ENCODE peak calls at places on chromosome 6, in four cellular contexts. Z, Y, A and S are unnamed samples.

GRCh38 chr6:111711476-111711875 is 105.8 kb upstream of the TRAF3IP2 start:
- DNase-seq in Z (peak), Y (no peak), A (peak), S (no peak)

GRCh38 chr6:133350928-133351327 is 109.8 kb downstream of the EYA4 start:
- DNase-seq in A (no peak), Z (no peak), Y (no peak), S (no peak)

GRCh38 chr6:4914412-4915159 is 89.3 kb downstream of the RPP40 start:
- DNase-seq in A (no peak), Z (no peak), Y (peak), S (no peak)

GRCh38 chr6:34057790-34058189 is 88.1 kb downstream of the GRM4 start:
- DNase-seq in A (no peak), Y (no peak), Z (no peak), S (no peak)

GRCh38 chr6:130276507-130276906 is 53.8 kb upstream of the SAMD3 start:
- DNase-seq in Z (no peak), A (no peak), Y (no peak), S (no peak)

GRCh38 chr6:41573268-41573667 is 27.1 kb downstream of the FOXP4 start:
- DNase-seq in Z (no peak), Y (no peak), A (no peak), S (no peak)

GRCh38 chr6:167079853-167080297 is 43.0 kb upstream of the CCR6 start:
- DNase-seq in Z (no peak), Y (no peak), A (no peak), S (no peak)

GRCh38 chr6:143506620-143507019 is 4.9 kb downstream of the FUCA2 start:
- DNase-seq in Y (no peak), Z (no peak), A (no peak), S (no peak)

GRCh38 chr6:13268914-13269532 is 59.3 kb downstream of the TBC1D7 start:
- DNase-seq in Z (no peak), A (no peak), Y (peak), S (no peak)

GRCh38 chr6:168274046-168274952 is 45.3 kb downstream of the DACT2 start:
- DNase-seq in A (no peak), Z (peak), Y (no peak), S (no peak)

GRCh38 chr6:168513766-168514165 is 72.8 kb downstream of the SMOC2 start:
- DNase-seq in Y (no peak), Z (no peak), A (no peak), S (no peak)

GRCh38 chr6:166737231-166737630 is 110.2 kb upstream of the RPS6KA2 start:
- DNase-seq in Y (no peak), A (no peak), Z (no peak), S (no peak)

GRCh38 chr6:30981942-30982772 is 1.4 kb upstream of the MUC21 start:
- DNase-seq in Z (no peak), A (no peak), Y (peak), S (no peak)

GRCh38 chr6:137977814-137978213 is 110.8 kb downstream of the TNFAIP3 start:
- DNase-seq in A (no peak), Y (no peak), Z (no peak), S (no peak)

GRCh38 chr6:13535306-13535705 is 39.1 kb upstream of the SIRT5 start:
- DNase-seq in Y (no peak), A (no peak), Z (no peak), S (no peak)

GRCh38 chr6:107491791-107492674 is 2.1 kb downstream of the SOBP start:
- DNase-seq in A (peak), Y (no peak), Z (no peak), S (no peak)

GRCh38 chr6:112485813-112486212 is 138.7 kb downstream of the RFPL4B start:
- DNase-seq in Y (no peak), Z (no peak), A (no peak), S (no peak)

GRCh38 chr6:25833136-25833535 is 1.3 kb upstream of the SLC17A1 start:
- DNase-seq in A (no peak), Z (no peak), Y (no peak), S (no peak)

GRCh38 chr6:25832670-25833069 is 818 bp upstream of the SLC17A1 start:
- DNase-seq in Z (no peak), Y (no peak), A (no peak), S (no peak)

GRCh38 chr6:25832307-25832662 is 433 bp upstream of the SLC17A1 start:
- DNase-seq in A (no peak), Z (no peak), Y (no peak), S (no peak)

GRCh38 chr6:25830461-25830860 is 1.4 kb downstream of the SLC17A1 start:
- DNase-seq in Z (no peak), Y (no peak), A (no peak), S (no peak)

DNA sequence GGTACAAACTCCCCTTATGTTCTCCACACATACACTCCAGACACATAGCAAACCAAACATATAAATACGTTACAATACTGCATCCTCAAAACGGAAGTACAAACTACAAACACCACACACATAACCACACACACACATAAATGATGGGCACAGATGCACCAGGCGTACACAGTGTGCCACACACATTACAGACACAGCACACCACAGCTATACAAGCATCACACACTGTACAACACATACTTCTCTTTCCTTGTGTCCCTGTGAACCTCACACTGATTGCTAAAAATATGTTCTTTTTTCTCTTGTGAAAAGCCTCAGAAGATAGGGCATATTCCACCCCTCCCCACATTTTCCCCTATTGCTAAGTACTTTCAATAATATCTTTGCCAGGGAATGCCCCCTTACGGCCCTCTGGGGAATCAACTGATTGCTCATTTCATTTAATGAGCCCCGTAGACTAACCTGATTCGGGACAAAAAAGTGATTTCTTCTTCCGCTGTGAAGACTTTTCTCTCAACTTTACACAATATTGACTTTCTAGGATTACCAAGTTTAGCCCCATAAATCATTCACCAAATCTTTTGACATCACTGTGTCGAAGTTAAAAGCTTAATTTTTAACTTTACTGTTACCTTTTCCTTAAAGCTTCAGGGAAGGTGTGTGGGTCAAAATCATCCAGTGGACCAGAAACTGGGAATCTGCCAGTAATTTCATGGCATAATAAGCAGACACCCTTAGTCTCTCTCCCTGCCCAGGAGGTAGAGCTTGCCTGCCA is at the start of gene SLC17A1:
- DNase-seq in A (no peak), Y (no peak), Z (no peak), S (no peak)
- H3K4me3 ChIP-seq in A (no peak), Y (no peak), Z (no peak), S (no peak)

GRCh38 chr6:131951576-131952230 is 531 bp upstream of the CCN2 start:
- DNase-seq in Y (no peak), Z (no peak), A (no peak), S (no peak)

GRCh38 chr6:131954099-131954774 is 3.1 kb upstream of the CCN2 start:
- DNase-seq in A (no peak), Y (no peak), Z (no peak), S (no peak)

GRCh38 chr6:131950767-131951575 is at the start of gene CCN2:
- DNase-seq in A (peak), Y (peak), Z (peak), S (peak)

GRCh38 chr6:131954775-131955107 is 3.6 kb upstream of the CCN2 start:
- DNase-seq in A (no peak), Y (peak), Z (peak), S (peak)

DNA sequence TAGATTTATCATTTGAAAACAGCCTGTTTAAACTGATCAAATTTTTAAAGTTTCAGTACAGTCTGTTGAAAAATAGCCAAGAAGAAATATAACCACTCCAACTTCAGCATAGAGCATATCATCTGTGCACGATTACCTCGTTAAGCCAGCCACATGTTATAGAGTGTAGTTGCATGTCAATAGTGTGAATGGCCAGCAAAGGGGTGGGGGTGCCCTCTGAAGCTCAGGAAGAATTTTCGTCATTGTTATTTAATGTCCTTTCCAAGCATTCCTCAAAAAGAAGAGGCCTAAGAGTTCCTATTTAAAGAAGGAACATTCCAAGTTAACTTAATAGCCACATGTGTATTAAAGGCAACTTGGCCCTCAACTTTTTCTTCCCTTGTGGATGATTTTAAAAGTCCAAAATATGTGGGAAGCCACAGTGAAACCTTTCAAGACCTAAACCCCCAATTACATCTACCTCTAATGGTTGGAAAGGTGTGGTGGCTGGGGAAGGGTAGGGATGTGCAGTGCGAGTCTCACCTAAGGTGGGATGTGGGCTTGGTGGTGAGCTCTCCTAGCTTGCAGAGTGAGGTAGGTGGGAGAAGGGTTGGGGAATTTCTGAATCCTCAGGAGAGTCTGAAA is 1.8 kb upstream of the CCN2 start:
- DNase-seq in Y (no peak), A (no peak), Z (no peak), S (no peak)
- H3K27ac ChIP-seq in Y (no peak), A (no peak), Z (peak), S (no peak)

DNA sequence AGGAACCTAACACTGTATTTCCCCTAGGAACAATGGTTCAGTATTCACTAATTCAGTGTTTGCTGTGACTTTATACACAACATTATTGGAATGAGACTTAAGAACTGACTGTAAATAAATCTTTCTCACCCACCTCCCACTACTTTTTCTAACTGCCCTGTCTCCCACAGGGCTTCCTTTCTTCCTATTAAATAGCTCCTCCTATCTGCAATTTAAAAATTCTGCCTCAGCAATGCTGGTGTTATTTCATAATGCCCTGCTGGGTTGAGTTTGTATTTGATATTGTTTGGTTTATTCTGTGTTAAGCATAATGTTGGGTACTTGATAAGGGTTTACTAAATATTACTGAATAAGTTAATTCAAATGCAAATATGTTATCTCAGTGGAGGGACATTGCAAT is 573.1 kb upstream of the RNF217 start:
- DNase-seq in Y (no peak), A (no peak), Z (no peak), S (no peak)
- TF ChIP-seq CTCF in Y (no peak), A (no peak), Z (no peak), S (no peak)

GRCh38 chr6:77652739-77653138 is at the start of gene MEI4:
- DNase-seq in Y (no peak), Z (no peak), A (no peak), S (no peak)

GRCh38 chr6:77653817-77654216 is 978 bp downstream of the MEI4 start:
- DNase-seq in A (no peak), Y (no peak), Z (no peak), S (no peak)

DNA sequence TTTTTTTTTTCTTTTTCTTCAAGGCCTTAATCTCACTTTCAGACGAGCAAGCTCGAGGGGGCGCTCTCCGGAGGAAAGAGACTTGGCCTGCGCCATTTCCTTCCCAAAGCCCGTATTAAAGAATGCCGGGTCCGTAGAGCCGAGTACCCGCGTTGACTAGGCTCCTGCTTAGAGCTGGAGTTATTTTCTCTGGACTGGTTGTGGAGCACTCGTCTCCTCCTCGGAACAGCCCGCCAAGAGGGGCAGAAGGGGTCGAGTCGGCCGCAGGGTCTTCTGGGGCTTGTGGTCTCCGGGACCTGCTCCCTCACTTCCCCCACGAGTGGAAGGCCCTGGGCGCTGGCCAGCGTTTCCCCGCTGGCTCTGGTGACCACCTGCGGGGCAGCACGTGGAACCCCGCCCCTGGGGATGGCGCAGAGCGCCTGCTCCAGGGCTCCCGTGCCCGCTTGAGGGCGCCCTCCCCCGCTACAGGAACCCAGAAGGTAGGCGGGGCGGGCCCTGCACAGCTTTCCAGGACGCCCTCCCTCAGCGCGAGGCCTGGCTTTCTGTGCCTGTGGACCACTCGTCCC is 2.7 kb upstream of the MEI4 start:
- DNase-seq in Y (no peak), A (peak), Z (no peak), S (peak)
- H3K4me3 ChIP-seq in Y (no peak), A (no peak), Z (peak), S (peak)

GRCh38 chr6:25278914-25279747 is at the start of gene CARMIL1:
- DNase-seq in Z (peak), A (peak), Y (no peak), S (peak)

GRCh38 chr6:25277857-25278256 is 1.3 kb upstream of the CARMIL1 start:
- DNase-seq in Z (no peak), A (no peak), Y (no peak), S (no peak)

GRCh38 chr6:25278557-25278913 is 639 bp upstream of the CARMIL1 start:
- DNase-seq in Y (no peak), A (no peak), Z (no peak), S (no peak)

GRCh38 chr6:25280617-25280990 is 1.4 kb downstream of the CARMIL1 start:
- DNase-seq in A (no peak), Y (no peak), Z (no peak), S (no peak)

DNA sequence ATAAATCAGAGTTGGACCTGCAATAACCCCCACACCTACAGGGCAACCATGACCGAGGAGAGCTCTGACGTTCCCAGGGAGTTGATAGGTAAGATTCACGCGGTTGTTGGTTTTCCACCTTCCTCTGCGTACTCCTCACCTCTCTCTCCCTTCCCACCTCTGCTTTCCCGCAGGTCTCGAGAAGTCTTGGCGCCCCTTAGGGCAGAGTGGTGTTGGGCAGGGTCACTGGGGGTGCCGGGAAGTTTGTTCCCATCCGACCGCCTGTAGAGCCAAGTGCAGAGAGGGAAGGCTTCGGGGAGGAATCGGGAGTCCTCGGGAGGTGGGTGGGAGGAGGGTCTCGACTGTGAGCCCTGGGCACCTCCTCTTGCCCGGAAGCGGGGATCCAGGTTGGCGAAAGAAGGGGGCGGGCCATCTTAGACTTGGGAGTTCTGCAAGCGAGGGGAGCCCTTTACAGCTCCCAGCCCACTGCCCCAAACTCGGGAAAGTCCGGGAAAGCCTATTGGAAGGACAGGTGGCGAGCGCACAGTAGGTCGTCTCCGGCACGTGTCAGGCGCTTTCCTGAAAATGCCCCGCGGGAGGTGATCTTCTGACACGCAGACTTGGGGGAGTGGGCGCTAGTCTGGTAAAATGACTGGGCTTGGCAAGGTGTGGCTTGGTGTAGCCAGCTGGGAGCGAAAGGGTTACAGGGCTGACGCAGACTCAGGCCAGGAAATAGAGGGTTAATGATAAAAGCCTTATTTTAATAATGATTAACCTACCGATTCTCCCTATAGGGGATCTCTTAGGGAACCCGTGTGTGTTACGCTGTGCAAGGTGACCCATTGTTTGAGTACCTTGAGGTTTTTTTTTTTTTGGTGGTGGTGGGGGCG is 808 bp downstream of the CARMIL1 start:
- DNase-seq in Y (no peak), Z (no peak), A (no peak), S (no peak)
- H3K27ac ChIP-seq in Y (no peak), Z (peak), A (no peak), S (peak)

GRCh38 chr6:29354980-29355379 is 13.7 kb downstream of the OR5V1 start:
- DNase-seq in Z (no peak), Y (no peak), A (no peak), S (no peak)

GRCh38 chr6:29355603-29356002 is 13.1 kb downstream of the OR5V1 start:
- DNase-seq in Z (no peak), A (no peak), Y (no peak), S (no peak)
- TF ChIP-seq CTCF in Z (no peak), A (no peak), Y (no peak), S (no peak)

DNA sequence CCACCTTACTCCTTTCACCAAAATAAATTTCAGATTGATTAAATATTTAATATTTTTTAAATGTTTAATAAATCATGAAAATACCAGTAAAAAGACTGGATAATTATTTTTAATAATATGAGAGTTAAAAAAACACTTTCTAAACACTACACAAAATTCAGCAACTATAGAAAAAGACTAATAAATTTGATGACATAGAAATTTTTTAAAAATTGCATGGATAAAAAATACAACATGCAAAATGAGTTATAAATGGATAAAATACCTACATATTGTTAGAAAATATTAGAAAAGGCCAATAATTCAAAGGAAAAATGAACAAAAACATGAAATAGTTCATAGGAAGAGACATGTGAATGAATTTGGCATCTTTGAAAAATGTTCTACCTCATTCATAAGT is 101.0 kb upstream of the EDN1 start:
- DNase-seq in Y (no peak), A (no peak), Z (no peak), S (no peak)
- H3K4me3 ChIP-seq in Y (no peak), A (no peak), Z (no peak), S (no peak)

DNA sequence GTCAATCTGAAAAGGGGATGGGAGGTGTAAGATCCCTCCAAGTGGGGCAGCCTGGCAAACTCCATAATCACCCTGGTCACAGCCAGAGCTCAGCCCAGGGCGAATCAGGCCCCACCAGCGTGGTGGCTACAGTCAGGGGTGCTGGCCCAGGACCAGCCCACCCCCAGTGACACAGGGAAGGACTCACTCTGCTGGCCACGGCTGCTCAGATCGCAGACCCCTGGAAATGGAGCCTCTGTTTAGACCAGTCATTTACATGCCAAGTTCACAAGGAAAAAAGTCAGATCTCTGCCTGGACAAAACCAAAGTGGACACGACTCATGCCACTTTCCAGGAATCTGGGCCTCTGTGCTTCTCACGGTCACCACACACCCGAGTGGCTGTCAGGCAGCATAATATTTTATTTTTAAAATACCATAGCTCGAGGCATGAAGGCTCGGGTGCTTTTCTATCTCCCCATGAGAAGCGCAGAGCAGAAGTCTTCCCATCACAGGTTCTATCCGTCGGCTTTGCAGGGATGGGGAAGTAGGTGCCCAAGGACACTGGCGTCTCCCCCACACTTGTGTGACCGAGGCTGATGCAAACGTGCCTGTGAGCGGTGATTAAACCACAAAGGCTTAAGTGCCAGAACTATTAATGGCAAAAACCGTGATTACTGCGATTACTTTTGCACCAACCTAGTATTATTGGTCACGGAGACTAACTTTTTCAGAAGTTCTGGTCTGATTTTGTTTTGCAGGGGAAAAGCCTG is 13.0 kb downstream of the PXDC1 start:
- DNase-seq in Y (no peak), A (no peak), Z (peak), S (no peak)
- H3K27ac ChIP-seq in Y (no peak), A (no peak), Z (peak), S (peak)